ENCODE peak calls at places on chromosome 18, in four cellular contexts. T is upper lobe of right lung, Q is mammary epithelial cell, S is ascending aorta. Y is an unnamed sample. For H3K4me1, the result is how much of the 10 kb centered on the place peaks cover.

GRCh38 chr18:5296706-5297320 is 1.3 kb upstream of the ZBTB14 start:
- DNase-seq in T (peak), Q (peak), S (peak), Y (peak)

GRCh38 chr18:62616331-62616805 is 93.5 kb downstream of the ZCCHC2 start:
- DNase-seq in T (no peak), Q (no peak), S (no peak), Y (no peak)

GRCh38 chr18:45588831-45589558 is 26.3 kb upstream of the SLC14A2 start:
- DNase-seq in T (no peak), Q (no peak), S (no peak), Y (no peak)

GRCh38 chr18:23043803-23044376 is 91.4 kb upstream of the CABLES1 start:
- DNase-seq in T (no peak), Q (no peak), S (no peak), Y (no peak)

GRCh38 chr18:55328301-55328700 is 259.7 kb downstream of the TCF4 start:
- DNase-seq in T (no peak), Q (no peak), S (no peak), Y (no peak)

GRCh38 chr18:23279931-23280330 is 144.6 kb downstream of the CABLES1 start:
- DNase-seq in T (no peak), Q (no peak), S (no peak), Y (no peak)

GRCh38 chr18:6683112-6683876 is 46.2 kb upstream of the ARHGAP28 start:
- DNase-seq in T (peak), Q (no peak), S (no peak), Y (no peak)

GRCh38 chr18:79598046-79598884 is 81.3 kb upstream of the CTDP1 start:
- DNase-seq in T (peak), Q (no peak), S (no peak), Y (no peak)

GRCh38 chr18:62080172-62080571 is 106.7 kb downstream of the PIGN start:
- DNase-seq in T (no peak), Q (no peak), S (no peak), Y (no peak)

GRCh38 chr18:67261931-67262552 is 254.5 kb downstream of the DSEL start:
- DNase-seq in T (no peak), Q (peak), S (no peak), Y (no peak)

GRCh38 chr18:55096261-55097026 is 137.2 kb upstream of the CCDC68 start:
- DNase-seq in T (no peak), Q (peak), S (no peak), Y (no peak)

GRCh38 chr18:55795101-55795669 is 207.2 kb upstream of the TCF4 start:
- DNase-seq in T (no peak), Q (no peak), S (no peak), Y (no peak)

GRCh38 chr18:3875376-3875775 is 425.4 kb downstream of the TGIF1 start:
- DNase-seq in T (no peak), Q (no peak), S (no peak), Y (no peak)

GRCh38 chr18:21402272-21402671 is 160.2 kb downstream of the GREB1L start:
- DNase-seq in T (no peak), Q (no peak), S (no peak), Y (no peak)

GRCh38 chr18:21406111-21406510 is 164.1 kb downstream of the GREB1L start:
- DNase-seq in T (no peak), Q (peak), S (no peak), Y (no peak)

GRCh38 chr18:21408681-21409080 is 166.6 kb downstream of the GREB1L start:
- DNase-seq in T (no peak), Q (no peak), S (no peak), Y (no peak)

GRCh38 chr18:21404426-21404825 is 162.4 kb downstream of the GREB1L start:
- DNase-seq in T (no peak), Q (no peak), S (no peak), Y (no peak)
- TF ChIP-seq CTCF in T (no peak), Q (no peak), S (no peak), Y (no peak)

DNA sequence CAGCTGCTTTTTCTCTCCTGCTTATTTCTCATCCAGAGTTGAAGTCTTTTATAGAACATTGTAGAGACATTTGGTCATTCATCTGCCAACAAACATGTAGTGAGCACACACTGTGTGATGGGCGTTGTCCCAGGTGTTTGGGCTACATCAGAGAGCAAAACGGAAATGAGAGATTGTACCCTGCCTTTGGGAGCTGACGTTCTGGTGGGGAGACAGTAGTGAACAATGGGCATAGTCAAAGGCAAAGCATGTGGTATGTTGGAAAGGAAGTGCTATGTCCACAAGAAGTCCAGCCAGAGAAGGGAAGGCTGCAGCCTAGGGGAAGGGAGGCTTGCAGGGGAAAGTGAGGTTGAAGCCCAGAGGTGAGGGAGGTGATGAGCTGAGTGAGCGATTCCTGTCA is 78.1 kb downstream of the PIEZO2 start:
- DNase-seq in T (no peak), Q (no peak), S (no peak), Y (no peak)
- H3K4me1 ChIP-seq in T (under half), Q (under half), S (under half), Y (under half)

GRCh38 chr18:64398320-64398719 is 249.4 kb upstream of the LINC00305 start:
- DNase-seq in T (no peak), Q (no peak), S (no peak), Y (no peak)
- TF ChIP-seq CTCF in T (no peak), Q (no peak), S (no peak), Y (no peak)

DNA sequence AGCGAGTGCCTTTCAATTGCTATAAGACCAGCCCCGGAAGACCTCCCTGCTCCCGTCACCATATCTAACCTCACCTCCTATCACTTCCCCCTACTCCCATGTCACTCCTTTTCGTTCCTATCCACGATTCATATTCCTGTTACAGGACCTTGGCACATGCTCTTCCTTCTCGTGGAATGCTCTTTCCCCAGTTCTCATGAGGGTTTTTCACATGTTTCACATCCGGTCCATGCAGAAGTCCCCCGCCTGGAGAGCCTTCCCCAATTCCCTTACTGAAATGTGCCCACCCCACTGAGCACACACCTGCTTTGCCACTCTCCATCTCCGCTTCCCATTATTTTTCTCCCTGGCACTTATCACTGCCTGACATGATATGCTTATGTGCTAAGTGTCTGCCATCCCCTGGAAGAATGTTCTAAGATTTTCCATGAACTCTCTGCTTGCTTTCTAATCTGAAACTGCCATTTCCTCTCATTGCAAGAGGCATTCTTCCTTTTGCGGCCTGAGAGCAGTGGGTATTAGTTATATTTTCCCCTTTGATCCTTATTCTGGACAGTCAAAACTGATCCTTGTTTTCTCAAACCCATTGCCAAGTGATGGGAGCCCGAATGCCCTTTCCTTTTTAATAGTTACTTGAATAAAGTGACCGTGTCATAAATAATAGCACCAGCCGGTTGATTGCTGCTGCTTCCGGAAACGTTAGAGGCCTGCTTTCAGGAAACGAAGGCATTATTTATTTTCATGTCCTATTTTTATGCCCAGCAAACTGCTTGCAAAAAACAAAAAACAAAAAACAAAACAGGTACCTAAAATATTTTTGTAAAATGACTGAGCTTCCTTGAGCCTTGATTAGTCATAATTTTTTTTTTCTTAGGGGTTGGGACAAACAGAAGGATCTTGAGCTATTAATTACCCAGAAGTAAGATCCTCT is 127.9 kb downstream of the ZNF532 start:
- DNase-seq in T (no peak), Q (no peak), S (peak), Y (no peak)
- H3K4me1 ChIP-seq in T (under half), Q (half or more), S (half or more), Y (under half)

GRCh38 chr18:9851511-9851910 is 34.3 kb upstream of the TXNDC2 start:
- DNase-seq in T (peak), Q (no peak), S (no peak), Y (no peak)

GRCh38 chr18:9855686-9856085 is 30.1 kb upstream of the TXNDC2 start:
- DNase-seq in T (no peak), Q (no peak), S (no peak), Y (no peak)

GRCh38 chr18:9852266-9853081 is 33.3 kb upstream of the TXNDC2 start:
- DNase-seq in T (no peak), Q (no peak), S (no peak), Y (no peak)

GRCh38 chr18:9856097-9856496 is 29.7 kb upstream of the TXNDC2 start:
- DNase-seq in T (no peak), Q (no peak), S (no peak), Y (no peak)

GRCh38 chr18:9854801-9855676 is 30.7 kb upstream of the TXNDC2 start:
- DNase-seq in T (no peak), Q (no peak), S (no peak), Y (no peak)
- TF ChIP-seq CTCF in T (no peak), Q (no peak), S (no peak), Y (no peak)

GRCh38 chr18:48983793-48984437 is 33.1 kb upstream of the SMAD7 start:
- DNase-seq in T (no peak), Q (no peak), S (no peak), Y (peak)

GRCh38 chr18:48975817-48976649 is 25.3 kb upstream of the SMAD7 start:
- DNase-seq in T (peak), Q (peak), S (peak), Y (peak)

GRCh38 chr18:48977914-48978313 is 27.1 kb upstream of the SMAD7 start:
- DNase-seq in T (no peak), Q (no peak), S (no peak), Y (no peak)

GRCh38 chr18:48982269-48982668 is 31.5 kb upstream of the SMAD7 start:
- DNase-seq in T (no peak), Q (no peak), S (no peak), Y (no peak)

GRCh38 chr18:48979944-48980890 is 29.5 kb upstream of the SMAD7 start:
- DNase-seq in T (no peak), Q (no peak), S (no peak), Y (no peak)
- H3K4me1 ChIP-seq in T (under half), Q (under half), S (under half), Y (under half)

GRCh38 chr18:36942264-36942663 is 113.3 kb downstream of the KIAA1328 start:
- DNase-seq in T (no peak), Q (peak), S (no peak), Y (peak)
- TF ChIP-seq CTCF in T (peak), Q (peak), S (peak), Y (peak)

GRCh38 chr18:48947583-48947982 is 3.2 kb downstream of the SMAD7 start:
- DNase-seq in T (no peak), Q (peak), S (peak), Y (no peak)

GRCh38 chr18:48944634-48945033 is 6.1 kb downstream of the SMAD7 start:
- DNase-seq in T (peak), Q (no peak), S (no peak), Y (no peak)

GRCh38 chr18:48947102-48947501 is 3.7 kb downstream of the SMAD7 start:
- DNase-seq in T (peak), Q (no peak), S (no peak), Y (no peak)

GRCh38 chr18:48946329-48946835 is 4.4 kb downstream of the SMAD7 start:
- DNase-seq in T (peak), Q (peak), S (no peak), Y (no peak)

GRCh38 chr18:48945953-48946217 is 4.9 kb downstream of the SMAD7 start:
- DNase-seq in T (no peak), Q (no peak), S (no peak), Y (no peak)
- H3K4me1 ChIP-seq in T (half or more), Q (half or more), S (under half), Y (half or more)

Y was measured in DND-41.